ENCODE peak calls at places on chromosome 1, in ten cellular contexts. E is cardiac muscle cell; A is spleen; X is uterus; J is smooth muscle cell of the brain vasculature; G is HTR-8/SVneo; O is GM13977; T is activated T-cell treated with anti-CD3 and anti-CD28 coated beads, Interleukin-2, amount 50 U/mL, for 72 hours; L is OCI-LY7; W is stimulated activated CD4-positive, alpha-beta T cell treated with anti-CD3 and anti-CD28 coated beads, Interleukin-15, amount 100 ng/mL, for 48 hours. S is an unnamed sample.

GRCh38 chr1:212291505-212292134 is 6.4 kb downstream of the PPP2R5A start:
- DNase-seq in E (peak), A (no peak), X (no peak), J (no peak), G (peak), O (peak), T (no peak), L (peak), W (no peak), S (peak)

GRCh38 chr1:62358974-62359373 is 39.7 kb upstream of the KANK4 start:
- DNase-seq in E (no peak), A (no peak), X (no peak), J (no peak), G (no peak), O (no peak), T (no peak), L (no peak), W (no peak), S (no peak)

GRCh38 chr1:230186003-230186863 is 119.2 kb downstream of the GALNT2 start:
- DNase-seq in E (peak), A (no peak), X (no peak), J (peak), G (peak), O (no peak), T (peak), L (no peak), W (peak), S (no peak)

GRCh38 chr1:207903767-207904166 is 7.2 kb downstream of the CD34 start:
- DNase-seq in E (peak), A (no peak), X (no peak), J (no peak), G (no peak), O (no peak), T (no peak), L (no peak), W (no peak), S (no peak)

GRCh38 chr1:76786232-76786631 is 81.0 kb upstream of the ST6GALNAC5 start:
- DNase-seq in E (no peak), A (no peak), X (no peak), J (no peak), G (no peak), O (no peak), T (no peak), L (no peak), W (no peak), S (no peak)

GRCh38 chr1:103265551-103265950 is 157.2 kb upstream of the COL11A1 start:
- DNase-seq in E (no peak), A (no peak), X (no peak), J (no peak), G (no peak), O (no peak), T (no peak), L (no peak), W (no peak), S (no peak)

GRCh38 chr1:38034871-38035270 is 11.7 kb downstream of the POU3F1 start:
- DNase-seq in E (no peak), A (no peak), X (no peak), J (no peak), G (no peak), O (no peak), T (no peak), L (no peak), W (no peak), S (no peak)

GRCh38 chr1:43938892-43939587 is 5.4 kb downstream of the ARTN start:
- DNase-seq in E (no peak), A (peak), X (no peak), J (no peak), G (no peak), O (no peak), T (no peak), L (no peak), W (no peak), S (no peak)

GRCh38 chr1:244325056-244325764 is 126.5 kb downstream of the ADSS2 start:
- DNase-seq in E (no peak), A (no peak), X (no peak), J (no peak), G (no peak), O (no peak), T (no peak), L (peak), W (no peak), S (peak)

GRCh38 chr1:206725053-206725963 is 40.6 kb downstream of the MAPKAPK2 start:
- DNase-seq in E (peak), A (no peak), X (no peak), J (no peak), G (peak), O (peak), T (peak), L (peak), W (no peak), S (peak)

GRCh38 chr1:228836954-228837481 is 101.7 kb downstream of the RHOU start:
- DNase-seq in E (no peak), A (no peak), X (no peak), J (no peak), G (no peak), O (no peak), T (no peak), L (no peak), W (no peak), S (no peak)

GRCh38 chr1:115837762-115838421 is 3.0 kb downstream of the NHLH2 start:
- DNase-seq in E (no peak), A (no peak), X (no peak), J (no peak), G (no peak), O (no peak), T (peak), L (no peak), W (no peak), S (no peak)

S was measured in NAMALWA.